ENCODE peak calls at places on chromosomes 12 and 14, in nine cellular contexts. Z is CD4-positive, CD25-positive, alpha-beta regulatory T cell; H is adrenal gland; J is colonic mucosa; M is fibroblast of lung; W is HCT116; V is heart right ventricle; F is uterus; L is keratinocyte. O is an unnamed sample.

GRCh38 chr12:107560194-107560905 is 125.2 kb upstream of the PWP1 start:
- DNase-seq in Z (no peak), H (no peak), J (no peak), M (no peak), W (peak; percentile 16), V (no peak), F (no peak), L (no peak), O (no peak)

GRCh38 chr14:101810897-101811620 is 49.5 kb downstream of the PPP2R5C start:
- DNase-seq in Z (no peak), H (no peak), J (no peak), M (peak; percentile 52), W (no peak), V (no peak), F (no peak), L (no peak), O (no peak)

GRCh38 chr12:70982286-70982685 is 61.7 kb upstream of the PTPRR start:
- DNase-seq in Z (no peak), H (no peak), J (no peak), M (peak; percentile 82), W (no peak), V (no peak), F (no peak), L (no peak), O (no peak)

GRCh38 chr12:94620611-94621010 is 29.7 kb downstream of the TMCC3 start:
- DNase-seq in Z (no peak), H (no peak), J (no peak), M (no peak), W (no peak), V (no peak), F (no peak), L (no peak), O (no peak)

GRCh38 chr14:90300649-90301048 is 31.1 kb downstream of the NRDE2 start:
- DNase-seq in Z (no peak), H (no peak), J (no peak), M (no peak), W (no peak), V (no peak), F (no peak), L (no peak), O (no peak)

GRCh38 chr12:131105736-131106356 is 152.1 kb downstream of the ADGRD1 start:
- DNase-seq in Z (no peak), H (no peak), J (no peak), M (no peak), W (no peak), V (no peak), F (no peak), L (no peak), O (no peak)

GRCh38 chr12:85642810-85643209 is 193.4 kb downstream of the RASSF9 start:
- DNase-seq in Z (no peak), H (no peak), J (no peak), M (no peak), W (no peak), V (no peak), F (no peak), L (no peak), O (no peak)

GRCh38 chr12:9649532-9649940 is 20.0 kb upstream of the CLEC2D start:
- DNase-seq in Z (no peak), H (no peak), J (peak; percentile 28), M (no peak), W (no peak), V (no peak), F (no peak), L (no peak), O (no peak)

DNA sequence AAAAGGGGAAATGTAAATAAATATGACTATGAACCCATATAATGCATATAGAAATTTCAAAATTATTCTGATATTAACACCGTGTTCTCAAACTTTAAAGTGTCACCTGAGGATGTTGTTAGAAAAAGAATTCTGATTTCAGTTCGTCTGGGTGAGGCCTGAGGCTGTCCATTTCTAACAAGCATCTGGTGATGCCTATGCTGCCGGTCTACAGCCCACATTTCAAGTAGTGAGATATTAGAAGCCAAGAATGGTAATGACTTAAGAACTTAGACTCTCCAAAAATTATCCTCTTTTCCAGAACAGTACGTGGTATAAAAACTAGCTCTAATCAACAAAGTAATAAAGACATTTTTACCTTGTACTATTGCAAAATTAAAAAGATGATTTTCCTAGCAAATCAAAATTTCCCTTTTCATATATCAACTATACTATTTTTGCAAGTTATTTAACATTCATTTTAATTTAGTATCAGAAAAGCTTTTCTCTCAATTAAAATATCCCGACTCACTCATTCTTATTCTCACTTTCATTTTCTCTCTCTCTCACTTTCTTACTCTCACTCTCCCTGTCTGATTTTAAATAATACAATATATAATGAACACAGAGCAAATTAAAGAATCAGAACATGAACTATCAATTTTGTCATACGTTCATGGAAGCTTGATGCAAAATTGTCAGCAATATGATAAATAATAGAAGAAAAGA is 35.0 kb downstream of the PIK3C2G start:
- DNase-seq in Z (no peak), H (peak; percentile 21), J (no peak), M (no peak), W (no peak), V (no peak), F (no peak), L (no peak), O (no peak)
- H3K4me3 ChIP-seq in Z (no peak overlapping the region), H (peak overlapping the region; percentile 39), J (no peak overlapping the region), M (peak overlapping the region; percentile 36), W (no peak overlapping the region), V (peak overlapping the region; percentile 29), F (peak overlapping the region; percentile 26), L (peak overlapping the region; percentile 60), O (no peak overlapping the region)

GRCh38 chr14:93318927-93319326 is 13.9 kb downstream of the BTBD7 start:
- DNase-seq in Z (no peak), H (no peak), J (no peak), M (peak; percentile 47), W (no peak), V (no peak), F (no peak), L (no peak), O (peak; percentile 45)

GRCh38 chr14:93319494-93319893 is 13.3 kb downstream of the BTBD7 start:
- DNase-seq in Z (no peak), H (no peak), J (no peak), M (no peak), W (no peak), V (no peak), F (no peak), L (no peak), O (no peak)

GRCh38 chr14:93317836-93318807 is 14.7 kb downstream of the BTBD7 start:
- DNase-seq in Z (no peak), H (no peak), J (no peak), M (peak; percentile 56), W (no peak), V (no peak), F (no peak), L (no peak), O (no peak)

GRCh38 chr14:93320489-93320888 is 12.3 kb downstream of the BTBD7 start:
- DNase-seq in Z (no peak), H (no peak), J (no peak), M (peak; percentile 23), W (no peak), V (no peak), F (no peak), L (no peak), O (no peak)

GRCh38 chr14:93319958-93320357 is 12.9 kb downstream of the BTBD7 start:
- DNase-seq in Z (no peak), H (no peak), J (no peak), M (no peak), W (no peak), V (no peak), F (no peak), L (no peak), O (no peak)
- H3K4me1 ChIP-seq in Z (peaks cover 11% of the 10 kb centered on the region), H (peaks cover 7% of the 10 kb centered on the region), J (peaks cover 3% of the 10 kb centered on the region), M (peaks cover 10% of the 10 kb centered on the region), W (no peaks in the 10 kb centered on the region), V (peaks cover 65% of the 10 kb centered on the region), F (no peaks in the 10 kb centered on the region), L (peaks cover 26% of the 10 kb centered on the region), O (peaks cover 18% of the 10 kb centered on the region)

GRCh38 chr14:103101964-103102688 is 7.6 kb downstream of the EXOC3L4 start:
- DNase-seq in Z (no peak), H (no peak), J (no peak), M (peak; percentile 26), W (no peak), V (no peak), F (no peak), L (no peak), O (no peak)

GRCh38 chr14:103100281-103101121 is 6.0 kb downstream of the EXOC3L4 start:
- DNase-seq in Z (no peak), H (no peak), J (no peak), M (no peak), W (no peak), V (no peak), F (no peak), L (no peak), O (no peak)

GRCh38 chr14:103099733-103100280 is 5.3 kb downstream of the EXOC3L4 start:
- DNase-seq in Z (no peak), H (no peak), J (no peak), M (no peak), W (no peak), V (no peak), F (no peak), L (no peak), O (no peak)

GRCh38 chr14:103102689-103103260 is 8.2 kb downstream of the EXOC3L4 start:
- DNase-seq in Z (no peak), H (no peak), J (no peak), M (no peak), W (no peak), V (no peak), F (no peak), L (no peak), O (no peak)

DNA sequence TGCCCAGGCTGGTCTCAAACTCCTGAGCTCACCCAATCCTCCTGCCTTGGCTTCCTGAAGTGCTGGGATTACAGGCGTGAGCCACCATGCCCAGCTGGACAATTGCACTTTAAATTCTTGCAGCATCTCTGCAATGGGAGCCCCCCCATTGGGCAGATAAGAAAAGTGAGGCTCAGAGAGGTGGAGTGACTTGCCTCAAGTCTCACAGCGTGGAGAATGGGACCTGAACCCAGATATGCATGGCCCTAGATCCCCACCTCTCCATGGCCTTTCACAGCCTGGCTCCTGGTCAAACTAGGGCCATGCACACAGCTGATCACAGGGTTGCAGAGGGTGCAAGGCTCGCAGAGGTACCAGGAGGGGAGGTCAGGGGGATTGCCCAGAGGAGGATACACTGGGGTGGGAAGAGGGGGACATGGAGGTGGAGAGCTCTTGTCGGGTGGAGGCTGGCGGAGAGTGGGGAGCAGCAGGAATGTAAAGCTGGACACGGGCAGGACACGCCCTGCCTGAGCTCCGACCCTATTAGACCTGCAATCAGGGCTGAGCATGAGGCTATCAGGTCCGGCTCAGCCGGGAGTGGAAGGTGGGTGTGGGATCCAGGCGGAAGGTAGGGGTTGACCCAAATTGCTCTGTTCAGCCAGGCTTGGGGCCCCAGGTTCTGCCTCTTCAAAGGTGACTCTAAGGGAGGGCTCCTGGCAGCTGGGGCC is 6.9 kb downstream of the EXOC3L4 start:
- DNase-seq in Z (no peak), H (no peak), J (no peak), M (no peak), W (no peak), V (no peak), F (no peak), L (no peak), O (no peak)
- H3K27me3 ChIP-seq in Z (peaks cover 2% of the 10 kb centered on the region), H (peaks cover 17% of the 10 kb centered on the region), J (peaks cover 23% of the 10 kb centered on the region), M (peaks cover 28% of the 10 kb centered on the region), W (no peaks in the 10 kb centered on the region), V (peaks cover 61% of the 10 kb centered on the region), F (peaks cover 26% of the 10 kb centered on the region), L (peaks cover 60% of the 10 kb centered on the region), O (peaks cover 29% of the 10 kb centered on the region)

DNA sequence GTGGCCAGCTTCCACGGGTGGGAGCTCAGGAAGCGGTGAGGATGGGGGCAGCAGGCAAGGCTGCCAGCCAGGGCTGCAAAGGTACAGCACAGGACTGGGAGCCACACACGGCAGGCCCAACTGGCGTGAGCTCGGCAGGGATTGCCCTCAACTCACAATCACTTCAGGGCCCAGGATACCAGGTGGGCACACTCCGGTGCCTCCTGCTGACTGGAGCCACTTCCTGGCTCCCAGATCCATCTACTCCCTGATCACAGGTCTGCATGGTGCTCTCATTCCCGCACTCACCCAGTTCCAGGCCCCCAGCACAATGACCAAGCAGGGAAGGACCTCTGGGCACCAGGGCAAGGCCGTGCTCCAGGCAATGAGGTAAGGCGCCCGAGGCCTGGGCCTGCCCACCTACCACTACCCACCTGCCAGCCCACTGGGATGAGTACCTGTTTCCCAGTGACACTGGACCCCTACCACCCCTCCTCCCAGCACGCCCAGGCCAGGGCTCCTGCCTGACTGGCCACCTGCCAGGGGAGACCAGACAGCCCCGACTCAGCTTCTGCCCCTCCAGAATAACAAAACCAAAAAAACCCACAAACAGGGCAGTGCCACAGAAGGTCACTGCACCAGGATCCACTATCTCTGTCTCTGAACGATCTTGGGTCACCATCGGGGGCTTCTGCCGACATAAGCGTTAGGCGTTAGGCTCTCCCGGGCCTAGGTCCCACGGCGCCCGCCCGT is 1.8 kb downstream of the JAG2 start:
- DNase-seq in Z (no peak), H (no peak), J (no peak), M (no peak), W (no peak), V (no peak), F (no peak), L (no peak), O (no peak)
- H3K4me3 ChIP-seq in Z (no peak overlapping the region), H (no peak overlapping the region), J (no peak overlapping the region), M (no peak overlapping the region), W (peak overlapping the region; percentile 55), V (peak overlapping the region; percentile 64), F (no peak overlapping the region), L (peak overlapping the region; percentile 65), O (no peak overlapping the region)